ENCODE peak calls at places on chromosomes 16 and 17, in ten cellular contexts. Z, X, R, Y, C, E, H, D, Q and V are unnamed samples.

GRCh38 chr17:1095093-1095852 is 84.5 kb downstream of the ABR start:
- DNase-seq in Z (no peak), X (no peak), R (no peak), Y (no peak), C (no peak), E (no peak), H (peak), D (no peak), Q (no peak), V (no peak)

GRCh38 chr17:14352139-14352538 is 51.3 kb downstream of the HS3ST3B1 start:
- DNase-seq in Z (no peak), X (no peak), R (no peak), Y (no peak), C (no peak), E (no peak), H (no peak), D (no peak), Q (no peak), V (no peak)

GRCh38 chr17:48047113-48047740 is 932 bp upstream of the NFE2L1 start:
- DNase-seq in Z (no peak), X (no peak), R (no peak), Y (no peak), C (no peak), E (no peak), H (no peak), D (no peak), Q (no peak), V (no peak)

GRCh38 chr17:50495918-50496317 is 12.3 kb upstream of the MYCBPAP start:
- DNase-seq in Z (no peak), X (no peak), R (no peak), Y (no peak), C (no peak), E (no peak), H (no peak), D (no peak), Q (no peak), V (no peak)

GRCh38 chr16:74264806-74265205 is 31.8 kb upstream of the PSMD7 start:
- DNase-seq in Z (no peak), X (no peak), R (no peak), Y (no peak), C (no peak), E (no peak), H (no peak), D (no peak), Q (no peak), V (no peak)

GRCh38 chr17:57809879-57810278 is 40.0 kb downstream of the MRPS23 start:
- DNase-seq in Z (no peak), X (no peak), R (no peak), Y (no peak), C (no peak), E (no peak), H (no peak), D (no peak), Q (no peak), V (no peak)

GRCh38 chr16:67470314-67470713 is 10.6 kb downstream of the ATP6V0D1 start:
- DNase-seq in Z (peak), X (no peak), R (peak), Y (peak), C (no peak), E (no peak), H (peak), D (peak), Q (no peak), V (no peak)

GRCh38 chr17:27518048-27518447 is 61.8 kb downstream of the KSR1 start:
- DNase-seq in Z (no peak), X (no peak), R (no peak), Y (no peak), C (no peak), E (no peak), H (no peak), D (no peak), Q (no peak), V (no peak)

GRCh38 chr17:74485012-74485743 is 18.7 kb downstream of the CD300A start:
- DNase-seq in Z (no peak), X (no peak), R (no peak), Y (no peak), C (no peak), E (no peak), H (no peak), D (no peak), Q (no peak), V (no peak)

GRCh38 chr16:21990381-21990944 is 10.5 kb downstream of the PDZD9 start:
- DNase-seq in Z (no peak), X (no peak), R (no peak), Y (no peak), C (no peak), E (no peak), H (no peak), D (no peak), Q (no peak), V (no peak)

GRCh38 chr17:30300803-30301202 is 9.1 kb upstream of the BLMH start:
- DNase-seq in Z (no peak), X (no peak), R (no peak), Y (no peak), C (no peak), E (no peak), H (no peak), D (no peak), Q (no peak), V (no peak)

GRCh38 chr17:81219476-81220180 is 3.1 kb downstream of the CEP131 start:
- DNase-seq in Z (no peak), X (no peak), R (no peak), Y (no peak), C (no peak), E (no peak), H (peak), D (no peak), Q (no peak), V (no peak)

GRCh38 chr17:17472333-17472920 is 4.4 kb upstream of the MED9 start:
- DNase-seq in Z (no peak), X (no peak), R (no peak), Y (no peak), C (no peak), E (no peak), H (no peak), D (no peak), Q (no peak), V (no peak)

GRCh38 chr17:47200325-47200663 is 8.9 kb upstream of the MYL4 start:
- DNase-seq in Z (no peak), X (no peak), R (no peak), Y (no peak), C (no peak), E (no peak), H (no peak), D (no peak), Q (no peak), V (no peak)

GRCh38 chr17:71084219-71084618 is 914.9 kb downstream of the KCNJ2 start:
- DNase-seq in Z (no peak), X (peak), R (no peak), Y (no peak), C (no peak), E (no peak), H (no peak), D (peak), Q (no peak), V (no peak)

GRCh38 chr17:75571197-75571884 is 16.3 kb upstream of the MYO15B start:
- DNase-seq in Z (peak), X (no peak), R (no peak), Y (no peak), C (no peak), E (no peak), H (peak), D (no peak), Q (no peak), V (no peak)